ENCODE peak calls at places on chromosome 9, in ten cellular contexts. H, T, N, G, S, E, O, U, Q and L are unnamed samples.

GRCh38 chr9:78167356-78167755 is 68.5 kb upstream of the CEP78 start:
- DNase-seq in H (peak), S (peak), G (no peak), U (no peak), E (no peak), T (no peak), Q (no peak), N (peak), O (no peak), L (no peak)

GRCh38 chr9:90307177-90307833 is 335.3 kb downstream of the DIRAS2 start:
- DNase-seq in T (no peak), U (no peak), O (peak), G (no peak), H (no peak), N (no peak), S (no peak), Q (no peak), E (no peak), L (no peak)

GRCh38 chr9:111833941-111834340 is 39.2 kb upstream of the SHOC1 start:
- DNase-seq in H (no peak), G (no peak), U (peak), S (no peak), T (no peak), O (no peak), N (no peak), E (no peak), Q (no peak), L (peak)

GRCh38 chr9:124665391-124666058 is 105.6 kb downstream of the NR6A1 start:
- DNase-seq in T (no peak), H (no peak), G (no peak), N (no peak), S (peak), E (peak), U (peak), Q (no peak), O (no peak), L (peak)

GRCh38 chr9:110900917-110901316 is 137.4 kb downstream of the LPAR1 start:
- DNase-seq in O (no peak), T (no peak), H (no peak), E (no peak), G (no peak), U (peak), Q (no peak), N (no peak), S (no peak), L (peak)

GRCh38 chr9:38067611-38067891 is 1.5 kb downstream of the SHB start:
- DNase-seq in O (no peak), Q (no peak), G (peak), H (no peak), N (peak), T (peak), U (peak), E (no peak), S (no peak), L (no peak)

GRCh38 chr9:86330186-86330585 is 24.0 kb downstream of the TUT7 start:
- DNase-seq in T (no peak), E (no peak), U (no peak), S (no peak), Q (no peak), N (no peak), H (no peak), O (no peak), G (no peak), L (no peak)

GRCh38 chr9:110066929-110067716 is 140.8 kb downstream of the C9orf152 start:
- DNase-seq in U (peak), E (no peak), H (no peak), O (no peak), N (no peak), T (no peak), S (no peak), Q (no peak), G (no peak), L (peak)

GRCh38 chr9:73153793-73154227 is 2.1 kb downstream of the ANXA1 start:
- DNase-seq in T (no peak), Q (no peak), O (no peak), U (peak), E (no peak), G (no peak), H (no peak), S (no peak), N (no peak), L (peak)

GRCh38 chr9:2448193-2448738 is 173.3 kb upstream of the VLDLR start:
- DNase-seq in H (no peak), S (no peak), T (no peak), Q (no peak), G (no peak), U (no peak), O (no peak), N (no peak), E (no peak), L (no peak)

GRCh38 chr9:109507421-109507838 is 9.3 kb upstream of the PTPN3 start:
- DNase-seq in N (no peak), Q (no peak), H (no peak), O (no peak), U (peak), G (peak), T (no peak), S (no peak), E (peak), L (peak)

GRCh38 chr9:132586830-132587483 is 4.6 kb downstream of the BARHL1 start:
- DNase-seq in N (no peak), U (no peak), T (no peak), E (no peak), S (no peak), H (no peak), O (no peak), Q (no peak), G (no peak), L (no peak)

GRCh38 chr9:13278368-13279246 is 885 bp downstream of the MPDZ start:
- DNase-seq in T (peak), N (peak), O (peak), G (peak), S (no peak), U (peak), Q (no peak), E (no peak), H (peak), L (peak)
- H3K4me3 ChIP-seq in T (peak), N (peak), O (peak), G (peak), S (peak), U (peak), Q (no peak), E (peak), H (peak), L (peak)

GRCh38 chr9:74983709-74984108 is 31.0 kb upstream of the C9orf40 start:
- DNase-seq in E (no peak), Q (no peak), G (no peak), T (no peak), H (no peak), N (no peak), U (no peak), O (no peak), S (no peak), L (no peak)
- H3K4me3 ChIP-seq in E (no peak), Q (no peak), G (no peak), T (no peak), H (no peak), N (no peak), U (no peak), O (no peak), S (no peak), L (no peak)

GRCh38 chr9:107733530-107733907 is 243.9 kb upstream of the KLF4 start:
- DNase-seq in Q (no peak), E (no peak), U (peak), H (no peak), G (peak), T (peak), O (no peak), S (peak), N (no peak), L (peak)
- H3K4me3 ChIP-seq in Q (no peak), E (no peak), U (peak), H (no peak), G (peak), T (peak), O (no peak), S (no peak), N (no peak), L (peak)

DNA sequence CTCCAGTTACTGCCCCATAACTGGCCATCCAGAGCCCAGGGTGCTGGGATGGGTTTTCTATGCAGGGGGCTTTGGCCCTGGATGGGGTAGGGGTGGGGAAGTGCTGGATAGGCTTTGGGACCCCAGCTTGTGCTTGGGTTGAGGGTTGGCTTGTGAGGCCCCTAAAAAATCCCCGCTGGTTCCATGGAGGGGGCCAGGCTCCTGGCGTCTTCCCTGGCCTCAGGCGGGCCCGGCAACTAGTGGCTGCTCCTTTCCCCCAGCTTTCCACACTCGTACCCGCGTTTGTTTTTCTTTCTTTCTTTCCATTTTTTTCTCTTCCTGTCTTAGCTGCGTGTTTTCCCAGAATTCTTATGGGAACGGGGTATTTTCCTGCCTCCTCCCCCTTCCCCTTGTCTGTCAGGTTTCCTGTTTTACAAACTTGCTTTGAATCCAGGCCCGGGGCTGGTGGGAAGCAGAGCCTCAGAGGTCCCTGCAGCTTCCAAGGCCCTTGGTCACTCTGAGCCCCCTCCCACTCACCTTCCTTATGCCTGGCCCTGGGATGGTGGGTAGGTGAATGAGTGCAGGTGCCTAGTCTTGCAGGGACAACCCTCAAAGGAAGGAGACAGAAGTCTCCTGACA is 40.2 kb downstream of the RGS3 start:
- DNase-seq in O (no peak), E (no peak), H (no peak), G (no peak), T (peak), N (no peak), U (no peak), Q (no peak), S (no peak), L (no peak)
- H3K4me3 ChIP-seq in O (no peak), E (no peak), H (no peak), G (peak), T (peak), N (no peak), U (no peak), Q (no peak), S (no peak), L (no peak)

GRCh38 chr9:6715755-6716643 is 41.8 kb upstream of the KDM4C start:
- DNase-seq in G (peak), U (peak), N (peak), S (peak), O (peak), T (peak), H (peak), Q (peak), E (no peak), L (peak)
- H3K4me3 ChIP-seq in G (peak), U (peak), N (peak), S (no peak), O (peak), T (peak), H (peak), Q (peak), E (peak), L (peak)

GRCh38 chr9:129500166-129500862 is 120.6 kb downstream of the C9orf50 start:
- DNase-seq in Q (no peak), E (no peak), U (peak), H (no peak), T (peak), O (peak), N (no peak), G (peak), S (no peak), L (no peak)
- H3K4me3 ChIP-seq in Q (no peak), E (no peak), U (no peak), H (no peak), T (no peak), O (no peak), N (no peak), G (no peak), S (no peak), L (no peak)